ENCODE peak calls at places on chromosome 4, in five cellular contexts. One of them, this sample, is unnamed. For H3K27me3, the result is how much of the 10 kb centered on the place peaks cover.

GRCh38 chr4:142095886-142096605 is 459.7 kb downstream of the IL15 start:
- DNase-seq in prostate gland: peak
- DNase-seq in CD8-positive, alpha-beta T cell: no peak
- DNase-seq in cardiac muscle cell: peak
- DNase-seq in hepatocyte: no peak
- DNase-seq in this sample: no peak

GRCh38 chr4:128775477-128775876 is 34.0 kb upstream of the JADE1 start:
- DNase-seq in prostate gland: no peak
- DNase-seq in CD8-positive, alpha-beta T cell: no peak
- DNase-seq in cardiac muscle cell: no peak
- DNase-seq in hepatocyte: no peak
- DNase-seq in this sample: no peak

GRCh38 chr4:154622598-154622997 is 10.1 kb upstream of the FGG start:
- DNase-seq in prostate gland: peak
- DNase-seq in CD8-positive, alpha-beta T cell: no peak
- DNase-seq in cardiac muscle cell: peak
- DNase-seq in hepatocyte: peak
- DNase-seq in this sample: no peak

GRCh38 chr4:21347142-21347541 is 601.4 kb downstream of the KCNIP4 start:
- DNase-seq in prostate gland: no peak
- DNase-seq in CD8-positive, alpha-beta T cell: no peak
- DNase-seq in cardiac muscle cell: no peak
- DNase-seq in hepatocyte: no peak
- DNase-seq in this sample: no peak

GRCh38 chr4:58590714-58591113 is 1480.5 kb upstream of the IGFBP7 start:
- DNase-seq in prostate gland: no peak
- DNase-seq in CD8-positive, alpha-beta T cell: no peak
- DNase-seq in cardiac muscle cell: no peak
- DNase-seq in hepatocyte: peak
- DNase-seq in this sample: no peak

GRCh38 chr4:123587983-123588494 is 191.4 kb downstream of the SPRY1 start:
- DNase-seq in prostate gland: peak
- DNase-seq in CD8-positive, alpha-beta T cell: no peak
- DNase-seq in cardiac muscle cell: peak
- DNase-seq in hepatocyte: peak
- DNase-seq in this sample: no peak

GRCh38 chr4:155972098-155972497 is 18.4 kb upstream of the CTSO start:
- DNase-seq in prostate gland: no peak
- DNase-seq in CD8-positive, alpha-beta T cell: no peak
- DNase-seq in cardiac muscle cell: peak
- DNase-seq in hepatocyte: no peak
- DNase-seq in this sample: peak

GRCh38 chr4:38161208-38162113 is 201.3 kb downstream of the PTTG2 start:
- DNase-seq in prostate gland: no peak
- DNase-seq in CD8-positive, alpha-beta T cell: no peak
- DNase-seq in cardiac muscle cell: no peak
- DNase-seq in hepatocyte: no peak
- DNase-seq in this sample: no peak

GRCh38 chr4:797066-797465 is 28.9 kb downstream of the CPLX1 start:
- DNase-seq in prostate gland: no peak
- DNase-seq in CD8-positive, alpha-beta T cell: no peak
- DNase-seq in cardiac muscle cell: no peak
- DNase-seq in hepatocyte: no peak
- DNase-seq in this sample: no peak

GRCh38 chr4:31234494-31234893 is 514.3 kb downstream of the PCDH7 start:
- DNase-seq in prostate gland: no peak
- DNase-seq in CD8-positive, alpha-beta T cell: no peak
- DNase-seq in cardiac muscle cell: no peak
- DNase-seq in hepatocyte: peak
- DNase-seq in this sample: no peak

GRCh38 chr4:88104902-88105610 is 53.4 kb downstream of the ABCG2 start:
- DNase-seq in prostate gland: no peak
- DNase-seq in CD8-positive, alpha-beta T cell: no peak
- DNase-seq in cardiac muscle cell: peak
- DNase-seq in hepatocyte: peak
- DNase-seq in this sample: no peak

GRCh38 chr4:140675599-140676231 is 80.5 kb downstream of the TBC1D9 start:
- DNase-seq in prostate gland: no peak
- DNase-seq in CD8-positive, alpha-beta T cell: no peak
- DNase-seq in cardiac muscle cell: no peak
- DNase-seq in hepatocyte: no peak
- DNase-seq in this sample: no peak

GRCh38 chr4:145830699-145831098 is 107.9 kb downstream of the ZNF827 start:
- DNase-seq in prostate gland: no peak
- DNase-seq in CD8-positive, alpha-beta T cell: no peak
- DNase-seq in cardiac muscle cell: no peak
- DNase-seq in hepatocyte: no peak
- DNase-seq in this sample: no peak

GRCh38 chr4:138192113-138192512 is 50.0 kb downstream of the SLC7A11 start:
- DNase-seq in prostate gland: no peak
- DNase-seq in CD8-positive, alpha-beta T cell: no peak
- DNase-seq in cardiac muscle cell: no peak
- DNase-seq in hepatocyte: no peak
- DNase-seq in this sample: no peak

GRCh38 chr4:125321709-125322362 is 7.1 kb downstream of the FAT4 start:
- DNase-seq in prostate gland: no peak
- DNase-seq in CD8-positive, alpha-beta T cell: no peak
- DNase-seq in cardiac muscle cell: peak
- DNase-seq in hepatocyte: no peak
- DNase-seq in this sample: no peak

GRCh38 chr4:173217075-173217474 is 48.5 kb downstream of the GALNT7 start:
- DNase-seq in prostate gland: no peak
- DNase-seq in CD8-positive, alpha-beta T cell: no peak
- DNase-seq in cardiac muscle cell: no peak
- DNase-seq in hepatocyte: no peak
- DNase-seq in this sample: no peak

GRCh38 chr4:23856630-23857029 is 33.2 kb downstream of the PPARGC1A start:
- DNase-seq in prostate gland: peak
- DNase-seq in CD8-positive, alpha-beta T cell: no peak
- DNase-seq in cardiac muscle cell: peak
- DNase-seq in hepatocyte: peak
- DNase-seq in this sample: no peak

GRCh38 chr4:82398263-82398662 is 24.5 kb upstream of the HNRNPD start:
- DNase-seq in prostate gland: no peak
- DNase-seq in CD8-positive, alpha-beta T cell: no peak
- DNase-seq in cardiac muscle cell: no peak
- DNase-seq in hepatocyte: no peak
- DNase-seq in this sample: no peak

GRCh38 chr4:188960411-188961093 is 821.3 kb downstream of the TRIML1 start:
- DNase-seq in prostate gland: no peak
- DNase-seq in CD8-positive, alpha-beta T cell: no peak
- DNase-seq in cardiac muscle cell: no peak
- DNase-seq in hepatocyte: no peak
- DNase-seq in this sample: no peak

GRCh38 chr4:25030283-25031076 is at the start of gene LGI2:
- DNase-seq in prostate gland: no peak
- DNase-seq in CD8-positive, alpha-beta T cell: no peak
- DNase-seq in cardiac muscle cell: peak
- DNase-seq in hepatocyte: peak
- DNase-seq in this sample: peak

GRCh38 chr4:25029479-25030282 is 1.1 kb downstream of the LGI2 start:
- DNase-seq in prostate gland: no peak
- DNase-seq in CD8-positive, alpha-beta T cell: no peak
- DNase-seq in cardiac muscle cell: no peak
- DNase-seq in hepatocyte: no peak
- DNase-seq in this sample: no peak

GRCh38 chr4:25032126-25032525 is 1.4 kb upstream of the LGI2 start:
- DNase-seq in prostate gland: no peak
- DNase-seq in CD8-positive, alpha-beta T cell: no peak
- DNase-seq in cardiac muscle cell: peak
- DNase-seq in hepatocyte: no peak
- DNase-seq in this sample: no peak

GRCh38 chr4:25031077-25031606 is 396 bp upstream of the LGI2 start:
- DNase-seq in prostate gland: no peak
- DNase-seq in CD8-positive, alpha-beta T cell: no peak
- DNase-seq in cardiac muscle cell: peak
- DNase-seq in hepatocyte: peak
- DNase-seq in this sample: peak
- H3K27me3 ChIP-seq in prostate gland: under half
- H3K27me3 ChIP-seq in CD8-positive, alpha-beta T cell: under half
- H3K27me3 ChIP-seq in cardiac muscle cell: under half
- H3K27me3 ChIP-seq in hepatocyte: half or more
- H3K27me3 ChIP-seq in this sample: under half

DNA sequence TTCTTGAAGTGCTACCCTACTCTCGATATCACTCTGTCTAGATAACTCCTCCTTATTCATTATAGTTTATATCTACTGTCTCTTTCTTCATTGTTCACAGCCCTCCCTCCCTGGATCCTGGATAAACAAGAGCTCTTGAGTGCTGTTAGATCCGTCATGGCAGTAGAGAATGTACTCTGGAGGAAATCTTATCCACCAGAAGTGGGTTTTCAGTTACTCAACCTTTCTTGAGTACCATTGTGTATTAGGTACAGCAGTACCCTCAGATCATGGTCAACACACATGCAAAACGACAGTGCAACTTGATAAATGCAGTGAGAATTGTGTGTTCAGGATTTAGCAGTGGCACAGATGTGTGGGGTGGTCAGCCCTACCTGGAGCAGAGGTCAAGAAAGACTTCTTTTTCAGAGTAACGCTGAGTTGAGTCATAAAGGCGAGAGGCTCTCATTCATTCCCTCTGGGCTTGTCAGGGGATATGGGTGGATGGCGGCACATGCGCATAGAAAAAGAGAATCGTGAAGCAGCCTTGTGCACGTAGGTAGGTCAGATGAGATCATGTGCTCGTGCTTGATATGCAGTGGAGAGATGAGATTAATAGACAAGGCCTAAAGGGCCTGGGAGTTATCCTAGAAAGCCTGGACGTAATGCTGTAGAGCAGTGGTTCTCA is 89.5 kb downstream of the SNX25 start:
- DNase-seq in prostate gland: no peak
- DNase-seq in CD8-positive, alpha-beta T cell: no peak
- DNase-seq in cardiac muscle cell: no peak
- DNase-seq in hepatocyte: no peak
- DNase-seq in this sample: no peak
- H3K27ac ChIP-seq in prostate gland: no peak
- H3K27ac ChIP-seq in CD8-positive, alpha-beta T cell: no peak
- H3K27ac ChIP-seq in cardiac muscle cell: no peak
- H3K27ac ChIP-seq in hepatocyte: no peak
- H3K27ac ChIP-seq in this sample: no peak

GRCh38 chr4:8866828-8867623 is 4.6 kb downstream of the HMX1 start:
- DNase-seq in prostate gland: no peak
- DNase-seq in CD8-positive, alpha-beta T cell: no peak
- DNase-seq in cardiac muscle cell: no peak
- DNase-seq in hepatocyte: no peak
- DNase-seq in this sample: no peak
- H3K27me3 ChIP-seq in prostate gland: half or more
- H3K27me3 ChIP-seq in CD8-positive, alpha-beta T cell: under half
- H3K27me3 ChIP-seq in cardiac muscle cell: half or more
- H3K27me3 ChIP-seq in hepatocyte: half or more
- H3K27me3 ChIP-seq in this sample: half or more

GRCh38 chr4:147570616-147571015 is 46.6 kb upstream of the TMEM184C start:
- DNase-seq in prostate gland: no peak
- DNase-seq in CD8-positive, alpha-beta T cell: no peak
- DNase-seq in cardiac muscle cell: peak
- DNase-seq in hepatocyte: no peak
- DNase-seq in this sample: no peak
- H3K27ac ChIP-seq in prostate gland: peak
- H3K27ac ChIP-seq in CD8-positive, alpha-beta T cell: no peak
- H3K27ac ChIP-seq in cardiac muscle cell: no peak
- H3K27ac ChIP-seq in hepatocyte: peak
- H3K27ac ChIP-seq in this sample: no peak

GRCh38 chr4:7839856-7840255 is 99.8 kb downstream of the AFAP1 start:
- DNase-seq in prostate gland: no peak
- DNase-seq in CD8-positive, alpha-beta T cell: no peak
- DNase-seq in cardiac muscle cell: no peak
- DNase-seq in hepatocyte: no peak
- DNase-seq in this sample: no peak
- H3K27me3 ChIP-seq in prostate gland: under half
- H3K27me3 ChIP-seq in CD8-positive, alpha-beta T cell: under half
- H3K27me3 ChIP-seq in cardiac muscle cell: under half
- H3K27me3 ChIP-seq in hepatocyte: under half
- H3K27me3 ChIP-seq in this sample: under half